ENCODE peak calls at places on chromosomes 11 and 22, in four cellular contexts. O, G, B and X are unnamed samples. For H3K9me3 and H3K4me1, the result is how much of the 10 kb centered on the place peaks cover.

GRCh38 chr11:60261014-60261413 is 18.1 kb upstream of the MS4A4E start:
- DNase-seq in O (no peak), G (no peak), B (no peak), X (no peak)

GRCh38 chr22:22109693-22110466 is 127.3 kb upstream of the TOP3B start:
- DNase-seq in O (no peak), G (no peak), B (no peak), X (no peak)

GRCh38 chr22:40965936-40966557 is 14.9 kb downstream of the RBX1 start:
- DNase-seq in O (no peak), G (no peak), B (no peak), X (no peak)

GRCh38 chr11:112949781-112950575 is 11.2 kb upstream of the NCAM1 start:
- DNase-seq in O (no peak), G (no peak), B (no peak), X (no peak)

GRCh38 chr22:46150615-46151423 is 493 bp downstream of the PPARA start:
- DNase-seq in O (no peak), G (no peak), B (peak), X (no peak)

GRCh38 chr11:64659417-64660144 is 63.4 kb downstream of the NRXN2 start:
- DNase-seq in O (no peak), G (peak), B (no peak), X (no peak)

GRCh38 chr11:83681045-83681781 is 395.0 kb upstream of the CCDC90B start:
- DNase-seq in O (no peak), G (no peak), B (peak), X (no peak)

GRCh38 chr11:76208829-76209670 is 2.7 kb upstream of the WNT11 start:
- DNase-seq in O (peak), G (peak), B (peak), X (no peak)

GRCh38 chr22:39954584-39955055 is 5.6 kb upstream of the TMA7B start:
- DNase-seq in O (no peak), G (peak), B (no peak), X (no peak)

GRCh38 chr11:101916422-101916821 is at the start of gene ANGPTL5:
- DNase-seq in O (no peak), G (no peak), B (no peak), X (no peak)

GRCh38 chr11:116199182-116199581 is 573.6 kb downstream of the BUD13 start:
- DNase-seq in O (no peak), G (no peak), B (no peak), X (no peak)

GRCh38 chr11:16800382-16800781 is 61.9 kb downstream of the C11orf58 start:
- DNase-seq in O (no peak), G (no peak), B (no peak), X (no peak)

GRCh38 chr11:13210424-13210823 is 67.2 kb upstream of the BMAL1 start:
- DNase-seq in O (peak), G (peak), B (peak), X (no peak)

GRCh38 chr11:61439615-61440014 is 9.7 kb downstream of the SDHAF2 start:
- DNase-seq in O (no peak), G (no peak), B (no peak), X (no peak)

GRCh38 chr11:68431984-68432600 is 28.5 kb upstream of the PPP6R3 start:
- DNase-seq in O (no peak), G (no peak), B (no peak), X (no peak)

GRCh38 chr11:6319879-6320410 is 356 bp downstream of the CAVIN3 start:
- DNase-seq in O (peak), G (peak), B (peak), X (peak)

GRCh38 chr11:68150029-68150428 is 28.8 kb upstream of the CHKA start:
- DNase-seq in O (peak), G (peak), B (no peak), X (no peak)

GRCh38 chr11:125626381-125626950 is 1.5 kb downstream of the CHEK1 start:
- DNase-seq in O (no peak), G (no peak), B (no peak), X (no peak)

GRCh38 chr11:34926101-34926830 is 9.8 kb downstream of the PDHX start:
- DNase-seq in O (no peak), G (peak), B (peak), X (no peak)

GRCh38 chr11:41779401-41779960 is 320.0 kb upstream of the LRRC4C start:
- DNase-seq in O (no peak), G (no peak), B (no peak), X (no peak)

GRCh38 chr11:95996621-95997020 is 72.7 kb upstream of the MTMR2 start:
- DNase-seq in O (no peak), G (no peak), B (no peak), X (no peak)

GRCh38 chr11:78784321-78785061 is 209.8 kb upstream of the NARS2 start:
- DNase-seq in O (no peak), G (peak), B (no peak), X (no peak)

GRCh38 chr11:94876645-94877445 is 96.5 kb downstream of the CWC15 start:
- DNase-seq in O (peak), G (peak), B (no peak), X (peak)

GRCh38 chr22:25136953-25137576 is 62.6 kb upstream of the CRYBB3 start:
- DNase-seq in O (no peak), G (no peak), B (no peak), X (no peak)

GRCh38 chr11:102320679-102321078 is 3.4 kb downstream of the BIRC3 start:
- DNase-seq in O (no peak), G (no peak), B (no peak), X (no peak)

DNA sequence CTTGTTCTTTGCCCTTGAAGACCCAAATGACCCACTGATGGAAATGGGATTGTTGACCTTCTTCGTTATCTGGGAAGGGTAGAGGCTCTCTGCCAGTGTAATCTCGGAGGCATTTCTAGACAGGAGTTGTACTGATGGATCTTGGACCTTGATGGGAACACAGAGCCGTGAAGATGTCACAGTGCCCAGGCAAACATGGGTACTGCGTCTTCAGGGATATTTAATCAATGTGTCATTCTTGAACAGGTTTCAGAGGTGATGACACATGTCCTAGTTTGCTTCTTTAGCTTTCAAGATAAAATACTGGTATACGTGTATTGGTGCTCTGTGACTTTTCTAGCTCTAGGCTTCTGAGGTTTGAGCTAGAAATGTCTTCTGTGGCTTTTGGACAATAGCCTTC is 6.2 kb downstream of the LDLRAD3 start:
- DNase-seq in O (no peak), G (no peak), B (no peak), X (no peak)
- H3K9me3 ChIP-seq in O (under half), G (under half), B (under half), X (under half)

GRCh38 chr22:26801449-26801848 is 144.1 kb downstream of the MIAT start:
- DNase-seq in O (no peak), G (no peak), B (no peak), X (no peak)

GRCh38 chr22:26797910-26798309 is 140.5 kb downstream of the MIAT start:
- DNase-seq in O (no peak), G (no peak), B (peak), X (no peak)

GRCh38 chr22:26804315-26804714 is 146.9 kb downstream of the MIAT start:
- DNase-seq in O (no peak), G (no peak), B (no peak), X (no peak)

GRCh38 chr22:26798433-26799065 is 141.2 kb downstream of the MIAT start:
- DNase-seq in O (no peak), G (no peak), B (no peak), X (no peak)

DNA sequence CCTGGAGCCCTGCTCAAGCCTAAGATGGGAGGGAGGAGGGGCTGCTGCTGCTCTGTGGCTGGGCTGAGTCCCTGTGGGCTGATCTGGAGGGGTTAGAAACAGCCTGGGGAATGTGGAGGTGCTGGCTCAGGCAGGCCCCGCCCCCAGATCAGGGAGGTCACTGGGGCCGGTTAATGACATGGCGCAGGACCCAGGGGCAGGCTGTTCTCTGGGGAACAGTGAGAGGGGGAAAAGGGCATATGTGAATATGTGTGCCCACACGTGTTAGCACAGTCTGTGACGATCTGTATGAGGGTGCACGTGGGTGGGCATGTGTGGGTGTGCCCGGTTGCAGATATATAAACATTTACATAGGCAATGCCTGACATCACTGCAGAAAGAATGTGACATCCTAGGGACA is 143.5 kb downstream of the MIAT start:
- DNase-seq in O (no peak), G (peak), B (peak), X (no peak)
- TF ChIP-seq CTCF in O (no peak), G (no peak), B (no peak), X (no peak)

GRCh38 chr11:71485466-71485865 is 32.5 kb downstream of the NADSYN1 start:
- DNase-seq in O (no peak), G (no peak), B (no peak), X (no peak)
- H3K4me1 ChIP-seq in O (under half), G (under half), B (under half), X (under half)

DNA sequence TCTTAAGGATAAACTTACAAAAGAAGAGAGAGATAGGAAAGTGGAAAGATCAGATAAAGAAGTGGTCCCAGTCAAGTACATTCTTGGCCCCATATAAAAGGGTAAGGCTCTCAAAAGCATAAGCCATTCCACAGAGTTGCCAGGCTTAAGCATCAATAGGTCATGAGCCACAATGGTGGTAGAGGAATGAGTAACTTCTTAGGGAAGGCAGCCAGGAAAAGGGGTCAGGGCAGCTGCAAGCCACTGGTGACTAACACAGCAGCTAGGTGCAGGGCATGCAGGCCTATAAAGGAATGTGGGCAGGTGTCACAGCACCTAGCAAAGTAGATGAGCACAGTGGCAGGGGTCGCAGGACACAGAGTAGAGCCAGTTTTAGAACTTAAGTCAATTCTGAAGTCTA is 302.6 kb upstream of the FAT3 start:
- DNase-seq in O (no peak), G (peak), B (no peak), X (no peak)
- H3K9me3 ChIP-seq in O (under half), G (under half), B (under half), X (under half)

GRCh38 chr11:32581556-32581955 is 2.1 kb upstream of the EIF3M start:
- DNase-seq in O (no peak), G (no peak), B (no peak), X (no peak)

GRCh38 chr11:32583451-32584271 is at the start of gene EIF3M:
- DNase-seq in O (peak), G (peak), B (peak), X (peak)

GRCh38 chr11:32580967-32581366 is 2.7 kb upstream of the EIF3M start:
- DNase-seq in O (no peak), G (no peak), B (no peak), X (no peak)

GRCh38 chr11:32584921-32585320 is 1.3 kb downstream of the EIF3M start:
- DNase-seq in O (no peak), G (peak), B (peak), X (no peak)

GRCh38 chr11:32586576-32587190 is 3.1 kb downstream of the EIF3M start:
- DNase-seq in O (no peak), G (peak), B (peak), X (no peak)
- TF ChIP-seq CTCF in O (no peak), G (peak), B (peak), X (no peak)

GRCh38 chr11:3153291-3153861 is 11.7 kb downstream of the OSBPL5 start:
- DNase-seq in O (peak), G (peak), B (no peak), X (peak)
- H3K4me1 ChIP-seq in O (under half), G (under half), B (under half), X (half or more)

GRCh38 chr22:48822278-48823233 is 1005.1 kb downstream of the BRD1 start:
- DNase-seq in O (no peak), G (no peak), B (no peak), X (no peak)

GRCh38 chr22:48819991-48820390 is 1007.7 kb downstream of the BRD1 start:
- DNase-seq in O (no peak), G (no peak), B (no peak), X (no peak)

GRCh38 chr22:48820481-48821345 is 1007.0 kb downstream of the BRD1 start:
- DNase-seq in O (no peak), G (no peak), B (no peak), X (no peak)

GRCh38 chr22:48819232-48819631 is 1008.4 kb downstream of the BRD1 start:
- DNase-seq in O (no peak), G (no peak), B (no peak), X (no peak)

DNA sequence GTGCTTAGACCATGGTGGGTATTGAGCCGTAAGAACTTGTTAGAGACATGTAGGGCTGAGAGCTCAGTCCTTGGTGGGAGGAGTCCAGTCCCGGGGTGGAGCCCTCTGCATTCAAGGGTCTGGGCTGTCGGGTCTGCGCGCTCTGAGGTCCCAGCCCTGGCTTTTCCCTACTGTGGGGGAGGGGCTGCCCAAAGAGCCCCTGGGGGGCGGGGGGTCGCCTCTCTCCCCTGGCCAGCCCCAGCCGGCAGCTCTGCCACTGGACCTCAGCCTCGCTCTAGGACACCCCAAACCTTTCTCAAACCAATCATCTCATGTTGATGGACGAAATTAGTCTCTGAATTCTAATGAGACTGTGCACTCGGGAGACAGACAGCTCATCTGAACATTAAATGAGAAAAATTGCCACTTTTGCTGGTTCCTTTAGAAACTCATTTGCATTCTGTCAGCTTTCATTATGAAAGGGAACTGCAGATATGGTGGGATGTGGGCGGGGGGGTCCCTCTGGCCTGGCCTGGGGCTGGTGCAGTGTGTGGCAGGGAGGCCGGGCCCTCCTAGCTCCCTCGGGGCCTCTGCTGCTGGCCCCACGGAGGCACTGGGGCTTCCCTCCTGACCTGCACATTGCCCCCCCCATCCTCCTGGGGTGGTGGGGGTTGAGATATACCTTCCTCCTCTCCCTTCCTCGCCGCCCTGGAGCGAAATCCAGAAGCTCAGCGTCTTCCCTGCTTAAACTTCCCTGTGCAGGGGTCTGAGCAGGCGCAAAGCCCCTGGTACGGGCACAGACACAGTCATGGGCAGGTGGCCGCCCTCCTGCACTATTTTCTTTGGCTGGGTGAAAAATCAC is 1006.1 kb downstream of the BRD1 start:
- DNase-seq in O (no peak), G (no peak), B (no peak), X (no peak)
- H3K9me3 ChIP-seq in O (under half), G (under half), B (under half), X (under half)

DNA sequence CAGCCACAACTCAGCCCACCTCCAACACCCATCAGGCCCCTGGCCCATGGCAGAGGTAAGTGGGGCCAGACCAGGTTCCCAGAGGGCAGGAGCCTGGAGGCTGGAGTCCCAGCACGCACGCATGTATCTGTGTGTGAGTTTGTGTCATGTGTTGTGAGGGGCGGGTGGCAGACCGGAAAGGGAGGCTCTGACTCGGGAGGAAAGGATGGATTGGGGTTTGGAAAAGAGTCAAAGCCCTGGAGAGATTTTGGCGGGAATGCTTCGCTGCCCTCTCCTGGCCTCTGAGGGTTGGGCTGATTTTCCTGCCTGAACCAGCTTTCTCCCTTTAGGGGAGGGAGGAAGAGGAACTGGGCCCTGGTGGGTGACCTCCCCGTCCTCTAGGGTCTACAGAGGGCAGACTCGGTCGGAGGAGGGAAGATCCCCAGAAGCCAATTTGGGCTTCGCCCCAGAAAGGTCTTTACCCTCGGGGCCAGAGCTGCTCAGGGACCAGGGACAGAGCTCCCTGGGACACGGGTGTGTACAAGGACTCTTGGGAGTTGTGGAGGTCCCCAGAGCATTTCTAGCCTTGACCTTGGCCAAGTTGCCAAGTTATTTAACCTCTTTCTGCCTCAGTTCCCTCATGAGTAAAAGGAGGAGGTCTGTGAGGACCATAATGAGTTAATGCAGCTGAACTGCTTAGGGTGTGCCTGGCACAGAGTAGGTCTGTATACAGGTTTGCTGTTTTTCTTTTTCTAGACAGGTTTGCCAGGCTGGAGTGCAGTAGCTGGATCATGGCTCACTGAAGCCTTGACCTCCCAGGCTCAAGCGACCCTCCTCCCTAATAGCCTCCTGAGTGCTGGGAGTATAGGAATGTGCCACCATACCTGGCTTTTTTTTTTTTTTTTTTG is 6.9 kb downstream of the C11orf68 start:
- DNase-seq in O (no peak), G (peak), B (peak), X (no peak)
- TF ChIP-seq CTCF in O (no peak), G (peak), B (peak), X (peak)